ENCODE peak calls at places on chromosomes 12 and 14, in five cellular contexts. One of them, this sample, is unnamed.

GRCh38 chr14:93090826-93091583 is 24.7 kb downstream of the ITPK1 start:
- DNase-seq in heart left ventricle: peak; percentile 44
- DNase-seq in adrenal gland: no peak
- DNase-seq in mammary epithelial cell: no peak
- DNase-seq in AG04450: no peak
- DNase-seq in this sample: no peak

GRCh38 chr12:49342914-49343731 is 3.6 kb upstream of the DNAJC22 start:
- DNase-seq in heart left ventricle: no peak
- DNase-seq in mammary epithelial cell: no peak
- DNase-seq in AG04450: no peak
- DNase-seq in adrenal gland: no peak
- DNase-seq in this sample: no peak

GRCh38 chr12:14893471-14894250 is 8.0 kb upstream of the MGP start:
- DNase-seq in AG04450: no peak
- DNase-seq in adrenal gland: no peak
- DNase-seq in heart left ventricle: peak; percentile 60
- DNase-seq in mammary epithelial cell: no peak
- DNase-seq in this sample: no peak

GRCh38 chr12:24839268-24839791 is 109.6 kb downstream of the BCAT1 start:
- DNase-seq in adrenal gland: no peak
- DNase-seq in heart left ventricle: no peak
- DNase-seq in AG04450: no peak
- DNase-seq in mammary epithelial cell: no peak
- DNase-seq in this sample: no peak

GRCh38 chr14:67263499-67264149 is 22.4 kb downstream of the PALS1 start:
- DNase-seq in mammary epithelial cell: no peak
- DNase-seq in heart left ventricle: no peak
- DNase-seq in AG04450: peak; percentile 55
- DNase-seq in adrenal gland: no peak
- DNase-seq in this sample: no peak

GRCh38 chr14:96674121-96674520 is 123.1 kb upstream of the VRK1 start:
- DNase-seq in mammary epithelial cell: no peak
- DNase-seq in AG04450: no peak
- DNase-seq in heart left ventricle: no peak
- DNase-seq in adrenal gland: no peak
- DNase-seq in this sample: no peak

GRCh38 chr14:87409401-87409800 is 583.6 kb downstream of the GALC start:
- DNase-seq in mammary epithelial cell: peak; percentile 32
- DNase-seq in heart left ventricle: no peak
- DNase-seq in adrenal gland: no peak
- DNase-seq in AG04450: peak; percentile 43
- DNase-seq in this sample: no peak

GRCh38 chr14:50139192-50139591 is 22.8 kb upstream of the VCPKMT start:
- DNase-seq in mammary epithelial cell: no peak
- DNase-seq in AG04450: no peak
- DNase-seq in adrenal gland: no peak
- DNase-seq in heart left ventricle: no peak
- DNase-seq in this sample: no peak

GRCh38 chr12:124971603-124972002 is 17.3 kb downstream of the DHX37 start:
- DNase-seq in adrenal gland: no peak
- DNase-seq in AG04450: no peak
- DNase-seq in heart left ventricle: no peak
- DNase-seq in mammary epithelial cell: no peak
- DNase-seq in this sample: no peak

GRCh38 chr12:53500776-53501614 is at the start of gene TARBP2:
- DNase-seq in adrenal gland: peak; percentile 99
- DNase-seq in heart left ventricle: peak; percentile 98
- DNase-seq in AG04450: peak; percentile 99
- DNase-seq in mammary epithelial cell: peak; percentile 99
- DNase-seq in this sample: peak; percentile 94

GRCh38 chr12:105547786-105548185 is 217.3 kb downstream of the C12orf75 start:
- DNase-seq in AG04450: no peak
- DNase-seq in heart left ventricle: no peak
- DNase-seq in adrenal gland: no peak
- DNase-seq in mammary epithelial cell: peak; percentile 13
- DNase-seq in this sample: no peak

GRCh38 chr14:54480830-54481562 is 7.8 kb downstream of the GMFB start:
- DNase-seq in AG04450: no peak
- DNase-seq in mammary epithelial cell: peak; percentile 60
- DNase-seq in heart left ventricle: no peak
- DNase-seq in adrenal gland: no peak
- DNase-seq in this sample: no peak

GRCh38 chr14:80206351-80206750 is 5.0 kb downstream of the DIO2 start:
- DNase-seq in AG04450: no peak
- DNase-seq in heart left ventricle: no peak
- DNase-seq in adrenal gland: no peak
- DNase-seq in mammary epithelial cell: no peak
- DNase-seq in this sample: no peak

GRCh38 chr12:47754881-47755280 is 3.8 kb downstream of the RAPGEF3 start:
- DNase-seq in AG04450: no peak
- DNase-seq in heart left ventricle: no peak
- DNase-seq in mammary epithelial cell: no peak
- DNase-seq in adrenal gland: no peak
- DNase-seq in this sample: no peak

GRCh38 chr12:62522984-62523383 is 56.4 kb downstream of the MON2 start:
- DNase-seq in AG04450: no peak
- DNase-seq in mammary epithelial cell: no peak
- DNase-seq in heart left ventricle: no peak
- DNase-seq in adrenal gland: no peak
- DNase-seq in this sample: no peak

GRCh38 chr12:50186667-50187066 is 19.5 kb upstream of the CERS5 start:
- DNase-seq in AG04450: no peak
- DNase-seq in adrenal gland: no peak
- DNase-seq in heart left ventricle: no peak
- DNase-seq in mammary epithelial cell: peak; percentile 37
- DNase-seq in this sample: no peak

GRCh38 chr12:131692431-131692830 is 18.5 kb upstream of the SFSWAP start:
- DNase-seq in heart left ventricle: no peak
- DNase-seq in mammary epithelial cell: no peak
- DNase-seq in AG04450: no peak
- DNase-seq in adrenal gland: no peak
- DNase-seq in this sample: no peak

GRCh38 chr14:72892879-72893635 is 844 bp downstream of the DPF3 start:
- DNase-seq in heart left ventricle: peak; percentile 24
- DNase-seq in adrenal gland: peak; percentile 21
- DNase-seq in mammary epithelial cell: peak; percentile 37
- DNase-seq in AG04450: no peak
- DNase-seq in this sample: peak; percentile 41

GRCh38 chr12:13631873-13632272 is 349.5 kb downstream of the GRIN2B start:
- DNase-seq in heart left ventricle: no peak
- DNase-seq in mammary epithelial cell: no peak
- DNase-seq in AG04450: no peak
- DNase-seq in adrenal gland: no peak
- DNase-seq in this sample: no peak

GRCh38 chr14:93381644-93382043 is 34.7 kb downstream of the COX8C start:
- DNase-seq in mammary epithelial cell: no peak
- DNase-seq in adrenal gland: no peak
- DNase-seq in AG04450: no peak
- DNase-seq in heart left ventricle: no peak
- DNase-seq in this sample: no peak

GRCh38 chr14:98707522-98707921 is 564.5 kb downstream of the BCL11B start:
- DNase-seq in heart left ventricle: no peak
- DNase-seq in AG04450: no peak
- DNase-seq in adrenal gland: no peak
- DNase-seq in mammary epithelial cell: no peak
- DNase-seq in this sample: no peak

GRCh38 chr12:109625131-109625559 is 51.6 kb downstream of the MVK start:
- DNase-seq in AG04450: no peak
- DNase-seq in adrenal gland: peak; percentile 99
- DNase-seq in mammary epithelial cell: peak; percentile 11
- DNase-seq in heart left ventricle: peak; percentile 43
- DNase-seq in this sample: no peak

DNA sequence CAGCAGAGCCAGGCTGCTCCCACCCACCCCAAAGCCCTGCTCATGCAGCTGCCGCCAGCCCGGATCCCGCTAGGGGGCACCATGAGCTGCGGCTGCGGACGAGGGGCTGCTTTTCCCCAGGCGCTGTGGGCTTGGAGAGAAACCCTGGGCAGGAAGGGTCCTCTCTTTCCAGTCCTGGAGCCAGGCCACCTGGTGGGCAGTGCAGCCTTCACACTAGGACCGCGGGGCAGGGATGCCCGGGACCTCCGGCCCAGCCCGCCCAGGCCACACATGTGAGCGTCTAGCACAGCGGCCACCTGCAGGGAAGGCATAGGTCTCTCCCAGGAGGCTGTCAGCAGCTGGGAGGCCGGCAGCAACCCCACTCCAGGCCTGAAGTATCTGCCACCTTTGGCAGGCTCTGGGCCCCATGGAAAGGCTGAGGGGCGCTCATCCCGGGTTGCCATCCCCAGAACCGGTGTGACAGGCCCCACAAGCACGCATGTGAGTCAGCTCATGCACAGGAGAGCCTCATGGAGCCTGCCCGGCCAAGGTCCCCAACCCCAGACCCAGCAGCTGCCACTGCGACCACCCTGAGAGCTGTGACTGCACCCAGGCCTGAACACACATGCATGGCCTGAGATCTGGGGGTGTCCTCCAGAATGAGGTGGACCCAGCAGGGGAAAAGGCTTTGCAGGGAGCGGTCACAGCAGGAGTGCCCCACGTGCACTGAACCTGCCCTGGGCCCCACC is 280.0 kb upstream of the RTL1 start:
- DNase-seq in AG04450: no peak
- DNase-seq in heart left ventricle: no peak
- DNase-seq in mammary epithelial cell: no peak
- DNase-seq in adrenal gland: no peak
- DNase-seq in this sample: peak; percentile 90
- TF ChIP-seq CTCF in AG04450: peak; percentile 39
- TF ChIP-seq CTCF in heart left ventricle: no peak
- TF ChIP-seq CTCF in mammary epithelial cell: peak; percentile 26
- TF ChIP-seq CTCF in adrenal gland: no peak
- TF ChIP-seq CTCF in this sample: peak; percentile 70

GRCh38 chr12:2054091-2055018 is 1.6 kb downstream of the CACNA1C start:
- DNase-seq in mammary epithelial cell: no peak
- DNase-seq in heart left ventricle: no peak
- DNase-seq in AG04450: no peak
- DNase-seq in adrenal gland: no peak
- DNase-seq in this sample: no peak

GRCh38 chr12:2049604-2050540 is 2.9 kb upstream of the CACNA1C start:
- DNase-seq in heart left ventricle: no peak
- DNase-seq in adrenal gland: peak; percentile 13
- DNase-seq in AG04450: no peak
- DNase-seq in mammary epithelial cell: no peak
- DNase-seq in this sample: no peak

GRCh38 chr12:2051700-2052625 is 824 bp upstream of the CACNA1C start:
- DNase-seq in heart left ventricle: no peak
- DNase-seq in adrenal gland: no peak
- DNase-seq in mammary epithelial cell: no peak
- DNase-seq in AG04450: no peak
- DNase-seq in this sample: peak; percentile 15

GRCh38 chr12:2053675-2054070 is 886 bp downstream of the CACNA1C start:
- DNase-seq in mammary epithelial cell: no peak
- DNase-seq in AG04450: no peak
- DNase-seq in heart left ventricle: peak; percentile 56
- DNase-seq in adrenal gland: no peak
- DNase-seq in this sample: peak; percentile 36

GRCh38 chr12:2052861-2053674 is at the start of gene CACNA1C:
- DNase-seq in heart left ventricle: peak; percentile 77
- DNase-seq in adrenal gland: peak; percentile 33
- DNase-seq in mammary epithelial cell: peak; percentile 43
- DNase-seq in AG04450: no peak
- DNase-seq in this sample: peak; percentile 69
- TF ChIP-seq CTCF in heart left ventricle: peak; percentile 53
- TF ChIP-seq CTCF in adrenal gland: no peak
- TF ChIP-seq CTCF in mammary epithelial cell: no peak
- TF ChIP-seq CTCF in AG04450: peak; percentile 39
- TF ChIP-seq CTCF in this sample: no peak

GRCh38 chr14:99812096-99812750 is 19.0 kb downstream of the EML1 start:
- DNase-seq in adrenal gland: no peak
- DNase-seq in mammary epithelial cell: no peak
- DNase-seq in heart left ventricle: no peak
- DNase-seq in AG04450: no peak
- DNase-seq in this sample: no peak

GRCh38 chr14:99808515-99808914 is 15.3 kb downstream of the EML1 start:
- DNase-seq in heart left ventricle: no peak
- DNase-seq in AG04450: no peak
- DNase-seq in adrenal gland: no peak
- DNase-seq in mammary epithelial cell: no peak
- DNase-seq in this sample: no peak

GRCh38 chr14:99809376-99809775 is 16.2 kb downstream of the EML1 start:
- DNase-seq in AG04450: peak; percentile 41
- DNase-seq in mammary epithelial cell: no peak
- DNase-seq in adrenal gland: peak; percentile 75
- DNase-seq in heart left ventricle: peak; percentile 42
- DNase-seq in this sample: no peak

GRCh38 chr14:99808133-99808505 is 14.9 kb downstream of the EML1 start:
- DNase-seq in adrenal gland: no peak
- DNase-seq in heart left ventricle: no peak
- DNase-seq in AG04450: no peak
- DNase-seq in mammary epithelial cell: no peak
- DNase-seq in this sample: no peak

GRCh38 chr14:99809864-99810854 is 16.9 kb downstream of the EML1 start:
- DNase-seq in adrenal gland: no peak
- DNase-seq in heart left ventricle: no peak
- DNase-seq in mammary epithelial cell: no peak
- DNase-seq in AG04450: no peak
- DNase-seq in this sample: no peak
- TF ChIP-seq CTCF in adrenal gland: no peak
- TF ChIP-seq CTCF in heart left ventricle: no peak
- TF ChIP-seq CTCF in mammary epithelial cell: no peak
- TF ChIP-seq CTCF in AG04450: no peak
- TF ChIP-seq CTCF in this sample: no peak

DNA sequence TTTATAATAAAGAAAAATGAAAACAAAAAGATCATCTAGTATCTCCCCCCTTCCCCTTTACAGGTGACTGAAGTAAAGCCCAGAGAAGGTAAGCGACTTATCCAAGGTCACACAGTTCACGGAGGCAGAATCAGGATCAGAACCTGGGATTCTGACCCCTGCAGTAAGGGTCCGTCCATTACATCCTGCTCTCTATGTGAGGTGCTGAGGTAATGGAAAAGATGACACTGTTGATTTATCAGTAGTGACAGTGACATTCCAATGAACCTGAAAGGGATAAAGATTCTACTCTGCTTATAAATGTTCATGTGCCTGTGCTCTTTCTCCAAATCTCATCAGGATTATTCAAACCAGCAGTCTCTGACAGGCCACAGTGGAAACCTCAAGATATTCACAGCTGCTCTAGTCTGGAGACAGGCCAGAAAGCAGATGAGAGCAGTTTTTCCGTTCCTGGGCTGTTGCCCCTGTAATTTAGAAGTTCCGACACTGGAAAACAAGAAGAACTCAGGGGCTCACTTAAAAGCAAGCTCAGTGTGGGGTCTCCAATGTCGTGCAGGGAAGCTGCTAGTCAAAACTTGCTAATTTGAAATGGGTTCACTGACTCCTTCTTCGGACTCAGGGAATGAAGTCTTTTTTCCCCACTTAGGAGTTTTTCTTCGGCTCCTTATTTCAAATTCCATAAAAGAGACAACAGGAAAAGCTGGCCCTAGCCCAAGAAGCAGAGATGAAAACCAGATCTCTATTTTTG is 131.7 kb upstream of the EEA1 start:
- DNase-seq in AG04450: peak; percentile 34
- DNase-seq in mammary epithelial cell: no peak
- DNase-seq in heart left ventricle: peak; percentile 54
- DNase-seq in adrenal gland: peak; percentile 4
- DNase-seq in this sample: no peak
- TF ChIP-seq CTCF in AG04450: peak; percentile 28
- TF ChIP-seq CTCF in mammary epithelial cell: no peak
- TF ChIP-seq CTCF in heart left ventricle: no peak
- TF ChIP-seq CTCF in adrenal gland: no peak
- TF ChIP-seq CTCF in this sample: no peak

This sample was measured in endothelial cell.